ENCODE peak calls at places on chromosomes 3 and 15, in eight cellular contexts. S is spleen, B is lower lobe of right lung, X is testis, G is stromal cell of bone marrow, U is caudate nucleus, Z is AG09319, O is adipocyte. Y is an unnamed sample.

GRCh38 chr3:56055616-56056350 is 412.5 kb downstream of the ERC2 start:
- DNase-seq in S (no peak), B (no peak), X (no peak), G (no peak), U (no peak), Z (no peak), O (peak), Y (no peak)

GRCh38 chr15:40911139-40911538 is 16.9 kb downstream of the VPS18 start:
- DNase-seq in S (no peak), B (no peak), X (no peak), G (no peak), U (no peak), Z (no peak), O (no peak), Y (peak)

GRCh38 chr15:93942140-93942808 is 289.1 kb upstream of the MCTP2 start:
- DNase-seq in S (no peak), B (no peak), X (no peak), G (peak), U (no peak), Z (no peak), O (no peak), Y (no peak)

GRCh38 chr3:172061724-172062184 is 22.4 kb downstream of the FNDC3B start:
- DNase-seq in S (no peak), B (no peak), X (no peak), G (no peak), U (no peak), Z (no peak), O (no peak), Y (no peak)

GRCh38 chr3:194049394-194049793 is 86.6 kb upstream of the HES1 start:
- DNase-seq in S (no peak), B (no peak), X (no peak), G (no peak), U (no peak), Z (no peak), O (no peak), Y (no peak)

GRCh38 chr3:58560771-58561311 is 16.4 kb downstream of the FAM107A start:
- DNase-seq in S (no peak), B (no peak), X (peak), G (peak), U (no peak), Z (peak), O (peak), Y (no peak)

GRCh38 chr3:18725668-18726407 is 300.7 kb upstream of the SATB1 start:
- DNase-seq in S (no peak), B (no peak), X (no peak), G (no peak), U (no peak), Z (no peak), O (peak), Y (no peak)

GRCh38 chr3:100103558-100104441 is 10.5 kb downstream of the FILIP1L start:
- DNase-seq in S (no peak), B (no peak), X (no peak), G (peak), U (no peak), Z (peak), O (no peak), Y (no peak)

GRCh38 chr3:197516517-197516889 is 39.3 kb downstream of the BDH1 start:
- DNase-seq in S (peak), B (peak), X (no peak), G (peak), U (no peak), Z (peak), O (peak), Y (peak)

GRCh38 chr3:56190906-56191305 is 277.4 kb downstream of the ERC2 start:
- DNase-seq in S (no peak), B (no peak), X (no peak), G (no peak), U (no peak), Z (no peak), O (no peak), Y (no peak)

GRCh38 chr15:39124155-39124924 is 456.5 kb upstream of the THBS1 start:
- DNase-seq in S (no peak), B (no peak), X (peak), G (peak), U (no peak), Z (no peak), O (no peak), Y (no peak)